ENCODE peak calls at places on chromosomes 13 and 19, in eight cellular contexts. C is amygdala; A is HFFc6; W is NCI-H1092 treated with DMSO at 0.1 percent for 48 hours; I is cardiac fibroblast; F is activated CD4-positive, alpha-beta T cell treated with anti-CD3 and anti-CD28 coated beads for 48 hours; R is HS-5; O is NCI-H1417. E is an unnamed sample.

GRCh38 chr19:19134687-19135158 is 3.6 kb downstream of the TMEM161A start:
- DNase-seq in F (peak), I (no peak), O (peak), W (peak), C (no peak), R (no peak), A (no peak), E (no peak)

GRCh38 chr13:79194727-79195126 is 211.3 kb downstream of the RBM26 start:
- DNase-seq in F (no peak), I (no peak), R (no peak), A (no peak), W (no peak), C (no peak), O (no peak), E (no peak)

GRCh38 chr19:16061943-16062342 is 14.4 kb upstream of the TPM4 start:
- DNase-seq in W (no peak), I (no peak), F (no peak), O (no peak), R (no peak), C (no peak), A (no peak), E (no peak)

GRCh38 chr13:111050539-111050879 is 64.6 kb upstream of the ARHGEF7 start:
- DNase-seq in W (no peak), R (no peak), C (no peak), A (no peak), I (no peak), O (peak), F (no peak), E (no peak)

GRCh38 chr13:50421457-50422130 is 406.4 kb downstream of the KCNRG start:
- DNase-seq in W (no peak), O (peak), A (no peak), C (no peak), F (no peak), I (no peak), R (no peak), E (no peak)

GRCh38 chr19:40691421-40692211 is 1.2 kb upstream of the NUMBL start:
- DNase-seq in A (no peak), W (peak), I (no peak), C (no peak), O (no peak), F (peak), R (no peak), E (no peak)

GRCh38 chr19:16750081-16750480 is 30.4 kb downstream of the NWD1 start:
- DNase-seq in W (no peak), A (no peak), R (no peak), O (no peak), I (no peak), C (peak), F (no peak), E (no peak)

GRCh38 chr19:15216363-15216762 is 15.6 kb upstream of the NOTCH3 start:
- DNase-seq in C (no peak), F (no peak), R (no peak), O (no peak), A (no peak), I (no peak), W (no peak), E (no peak)

GRCh38 chr13:26323764-26324163 is 69.8 kb downstream of the CDK8 start:
- DNase-seq in A (no peak), W (no peak), F (no peak), I (no peak), R (no peak), C (no peak), O (no peak), E (no peak)

GRCh38 chr19:39951686-39952085 is 17.3 kb upstream of the FCGBP start:
- DNase-seq in I (peak), O (no peak), A (peak), W (no peak), C (no peak), R (no peak), F (no peak), E (no peak)

GRCh38 chr13:70964124-70964523 is 855.9 kb upstream of the KLHL1 start:
- DNase-seq in R (no peak), I (no peak), O (peak), W (peak), F (no peak), C (no peak), A (no peak), E (no peak)

GRCh38 chr19:38647966-38648788 is 728 bp downstream of the ACTN4 start:
- DNase-seq in A (no peak), O (peak), I (no peak), W (no peak), F (no peak), R (no peak), C (no peak), E (no peak)

GRCh38 chr19:17183858-17184271 is 31.3 kb upstream of the USE1 start:
- DNase-seq in W (no peak), A (no peak), R (no peak), C (no peak), F (no peak), I (no peak), O (no peak), E (no peak)

GRCh38 chr19:369876-370275 is 25.3 kb upstream of the MIER2 start:
- DNase-seq in I (no peak), O (no peak), A (no peak), F (no peak), R (no peak), C (no peak), W (no peak), E (no peak)

GRCh38 chr13:110276553-110276950 is 30.4 kb downstream of the COL4A1 start:
- DNase-seq in O (no peak), F (no peak), A (no peak), W (no peak), I (no peak), R (no peak), C (no peak), E (no peak)

GRCh38 chr13:70613295-70613694 is 505.0 kb upstream of the KLHL1 start:
- DNase-seq in F (no peak), R (no peak), A (no peak), O (peak), I (no peak), W (peak), C (no peak), E (no peak)

GRCh38 chr19:42079886-42080763 is 4.2 kb downstream of the ZNF574 start:
- DNase-seq in I (no peak), R (no peak), F (no peak), W (no peak), A (no peak), O (no peak), C (no peak), E (no peak)

GRCh38 chr13:51734786-51735185 is 69.2 kb downstream of the DHRS12 start:
- DNase-seq in F (no peak), I (peak), C (no peak), O (no peak), A (no peak), W (no peak), R (no peak), E (no peak)

GRCh38 chr13:50715402-50716146 is 127.9 kb downstream of the DLEU7 start:
- DNase-seq in F (no peak), O (no peak), R (no peak), A (no peak), I (no peak), C (peak), W (no peak), E (no peak)

GRCh38 chr13:67351915-67352314 is 121.8 kb upstream of the PCDH9 start:
- DNase-seq in O (no peak), A (no peak), I (peak), R (no peak), C (no peak), W (no peak), F (no peak), E (no peak)

GRCh38 chr19:18562086-18562485 is 4.4 kb downstream of the KXD1 start:
- DNase-seq in I (peak), O (no peak), C (no peak), F (no peak), A (no peak), W (no peak), R (no peak), E (no peak)

GRCh38 chr13:59201836-59202235 is 961.9 kb downstream of the DIAPH3 start:
- DNase-seq in I (peak), F (no peak), C (no peak), W (no peak), A (no peak), O (no peak), R (no peak), E (no peak)

GRCh38 chr13:91133941-91134772 is 213.3 kb upstream of the MIR17HG start:
- DNase-seq in R (no peak), I (peak), W (peak), A (peak), F (peak), C (no peak), O (peak), E (no peak)

GRCh38 chr13:23921451-23921888 is 24.2 kb upstream of the C1QTNF9B start:
- DNase-seq in C (no peak), O (peak), F (no peak), I (peak), R (no peak), A (peak), W (peak), E (no peak)

GRCh38 chr13:32737111-32737571 is 150.9 kb downstream of the PDS5B start:
- DNase-seq in O (no peak), A (no peak), C (no peak), I (peak), R (no peak), F (no peak), W (no peak), E (no peak)

GRCh38 chr19:46859637-46860124 is 1.1 kb upstream of the ARHGAP35 start:
- DNase-seq in W (peak), I (peak), R (peak), F (no peak), O (peak), C (peak), A (peak), E (no peak)

GRCh38 chr19:1455336-1456120 is 5.6 kb downstream of the APC2 start:
- DNase-seq in F (peak), O (peak), W (no peak), R (no peak), C (no peak), I (peak), A (peak), E (no peak)

GRCh38 chr19:3494051-3494450 is 6.4 kb downstream of the DOHH start:
- DNase-seq in C (peak), F (peak), O (no peak), R (no peak), A (no peak), W (no peak), I (no peak), E (no peak)

GRCh38 chr19:41928754-41929535 is 696 bp upstream of the ERFL start:
- DNase-seq in O (peak), F (no peak), A (no peak), I (no peak), R (no peak), C (no peak), W (no peak), E (no peak)

E was measured in activated gamma-delta T cell.